ENCODE peak calls at places on chromosomes 12 and 14, in five cellular contexts. B is Right ventricle myocardium superior, Q is NCI-H1417, M is foreskin melanocyte, D is glutamatergic neuron. X is an unnamed sample.

GRCh38 chr14:104827173-104828055 is 26.5 kb downstream of the ZBTB42 start:
- DNase-seq in Q (peak), B (peak), D (peak), M (no peak), X (peak)

GRCh38 chr12:34393086-34393820 is 371.0 kb downstream of the ALG10 start:
- DNase-seq in D (peak), M (no peak), B (peak), Q (no peak), X (peak)

GRCh38 chr12:22477166-22477893 is 67.0 kb downstream of the C2CD5 start:
- DNase-seq in D (no peak), B (no peak), M (peak), Q (no peak), X (no peak)

GRCh38 chr12:52539821-52540173 is 13.1 kb downstream of the KRT71 start:
- DNase-seq in D (no peak), Q (no peak), B (no peak), M (no peak), X (no peak)

GRCh38 chr12:58566599-58566998 is 353.7 kb downstream of the LRIG3 start:
- DNase-seq in D (no peak), B (no peak), M (no peak), Q (no peak), X (no peak)

GRCh38 chr12:65741662-65742480 is 82.4 kb upstream of the HMGA2 start:
- DNase-seq in D (peak), M (no peak), B (no peak), Q (no peak), X (no peak)

GRCh38 chr14:69612014-69612758 is 790 bp downstream of the SUSD6 start:
- DNase-seq in B (peak), Q (peak), M (no peak), D (peak), X (no peak)

GRCh38 chr12:50251619-50252300 is 31.6 kb downstream of the LIMA1 start:
- DNase-seq in Q (no peak), D (no peak), B (no peak), M (no peak), X (no peak)

GRCh38 chr12:12474471-12474928 is 88.2 kb downstream of the DUSP16 start:
- DNase-seq in D (no peak), M (no peak), Q (no peak), B (no peak), X (no peak)

GRCh38 chr14:83940253-83940652 is 1589.7 kb upstream of the FLRT2 start:
- DNase-seq in Q (peak), D (no peak), M (peak), B (no peak), X (no peak)

GRCh38 chr14:58942516-58942915 is 246.0 kb upstream of the DAAM1 start:
- DNase-seq in D (no peak), Q (no peak), M (no peak), B (no peak), X (no peak)

GRCh38 chr12:29640589-29641345 is 143.0 kb downstream of the TMTC1 start:
- DNase-seq in Q (no peak), M (no peak), B (peak), D (no peak), X (no peak)

GRCh38 chr12:2267624-2268477 is 215.1 kb downstream of the CACNA1C start:
- DNase-seq in D (no peak), B (no peak), M (no peak), Q (no peak), X (peak)

GRCh38 chr12:2894961-2895360 is 4.3 kb downstream of the TULP3 start:
- DNase-seq in D (no peak), B (no peak), Q (no peak), M (peak), X (no peak)

GRCh38 chr12:570237-570925 is 92.9 kb downstream of the NINJ2 start:
- DNase-seq in B (peak), D (peak), Q (no peak), M (peak), X (peak)